ENCODE peak calls at places on chromosomes 4 and X, in six cellular contexts. One of them, this sample, is unnamed.

GRCh38 chr4:14783011-14783877 is 219.0 kb upstream of the CPEB2 start:
- DNase-seq in nephron progenitor cell: no peak
- DNase-seq in WTC11: no peak
- DNase-seq in stimulated activated CD4-positive, alpha-beta T cell treated with anti-CD3 and anti-CD28 coated beads, TNF-alpha, amount 100 ng/mL, for 48 hours: peak
- DNase-seq in ureter: no peak
- DNase-seq in H4: peak
- DNase-seq in this sample: peak

GRCh38 chr4:80465238-80465637 is 129.7 kb downstream of the CFAP299 start:
- DNase-seq in nephron progenitor cell: no peak
- DNase-seq in WTC11: no peak
- DNase-seq in stimulated activated CD4-positive, alpha-beta T cell treated with anti-CD3 and anti-CD28 coated beads, TNF-alpha, amount 100 ng/mL, for 48 hours: no peak
- DNase-seq in ureter: no peak
- DNase-seq in H4: no peak
- DNase-seq in this sample: no peak

GRCh38 chr4:159150838-159151390 is 48.0 kb downstream of the RAPGEF2 start:
- DNase-seq in nephron progenitor cell: no peak
- DNase-seq in WTC11: no peak
- DNase-seq in stimulated activated CD4-positive, alpha-beta T cell treated with anti-CD3 and anti-CD28 coated beads, TNF-alpha, amount 100 ng/mL, for 48 hours: no peak
- DNase-seq in ureter: no peak
- DNase-seq in H4: no peak
- DNase-seq in this sample: no peak

GRCh38 chr4:183443609-183444148 is 757 bp upstream of the CDKN2AIP start:
- DNase-seq in nephron progenitor cell: no peak
- DNase-seq in WTC11: peak
- DNase-seq in stimulated activated CD4-positive, alpha-beta T cell treated with anti-CD3 and anti-CD28 coated beads, TNF-alpha, amount 100 ng/mL, for 48 hours: no peak
- DNase-seq in ureter: peak
- DNase-seq in H4: peak
- DNase-seq in this sample: peak

GRCh38 chr4:140238353-140239041 is 84.5 kb upstream of the MAML3 start:
- DNase-seq in nephron progenitor cell: peak
- DNase-seq in WTC11: peak
- DNase-seq in stimulated activated CD4-positive, alpha-beta T cell treated with anti-CD3 and anti-CD28 coated beads, TNF-alpha, amount 100 ng/mL, for 48 hours: no peak
- DNase-seq in ureter: peak
- DNase-seq in H4: peak
- DNase-seq in this sample: peak

GRCh38 chr4:138609943-138610350 is 367.8 kb upstream of the SLC7A11 start:
- DNase-seq in nephron progenitor cell: no peak
- DNase-seq in WTC11: no peak
- DNase-seq in stimulated activated CD4-positive, alpha-beta T cell treated with anti-CD3 and anti-CD28 coated beads, TNF-alpha, amount 100 ng/mL, for 48 hours: no peak
- DNase-seq in ureter: no peak
- DNase-seq in H4: peak
- DNase-seq in this sample: no peak

GRCh38 chrX:11010476-11010875 is 100.7 kb upstream of the HCCS start:
- DNase-seq in nephron progenitor cell: no peak
- DNase-seq in WTC11: no peak
- DNase-seq in stimulated activated CD4-positive, alpha-beta T cell treated with anti-CD3 and anti-CD28 coated beads, TNF-alpha, amount 100 ng/mL, for 48 hours: no peak
- DNase-seq in ureter: no peak
- DNase-seq in H4: no peak
- DNase-seq in this sample: no peak

GRCh38 chr4:40038972-40039371 is 17.7 kb upstream of the N4BP2 start:
- DNase-seq in nephron progenitor cell: no peak
- DNase-seq in WTC11: no peak
- DNase-seq in stimulated activated CD4-positive, alpha-beta T cell treated with anti-CD3 and anti-CD28 coated beads, TNF-alpha, amount 100 ng/mL, for 48 hours: no peak
- DNase-seq in ureter: no peak
- DNase-seq in H4: no peak
- DNase-seq in this sample: no peak

GRCh38 chr4:152073738-152074137 is 312.9 kb upstream of the GATB start:
- DNase-seq in nephron progenitor cell: no peak
- DNase-seq in WTC11: no peak
- DNase-seq in stimulated activated CD4-positive, alpha-beta T cell treated with anti-CD3 and anti-CD28 coated beads, TNF-alpha, amount 100 ng/mL, for 48 hours: no peak
- DNase-seq in ureter: no peak
- DNase-seq in H4: no peak
- DNase-seq in this sample: no peak

GRCh38 chrX:2889045-2889605 is 40.0 kb downstream of the ARSD start:
- DNase-seq in nephron progenitor cell: no peak
- DNase-seq in WTC11: no peak
- DNase-seq in stimulated activated CD4-positive, alpha-beta T cell treated with anti-CD3 and anti-CD28 coated beads, TNF-alpha, amount 100 ng/mL, for 48 hours: no peak
- DNase-seq in ureter: no peak
- DNase-seq in H4: no peak
- DNase-seq in this sample: no peak

GRCh38 chrX:109312757-109313156 is 169.1 kb downstream of the GUCY2F start:
- DNase-seq in nephron progenitor cell: no peak
- DNase-seq in WTC11: no peak
- DNase-seq in stimulated activated CD4-positive, alpha-beta T cell treated with anti-CD3 and anti-CD28 coated beads, TNF-alpha, amount 100 ng/mL, for 48 hours: no peak
- DNase-seq in ureter: no peak
- DNase-seq in H4: no peak
- DNase-seq in this sample: no peak

GRCh38 chr4:17597517-17597916 is 16.9 kb upstream of the MED28 start:
- DNase-seq in nephron progenitor cell: no peak
- DNase-seq in WTC11: no peak
- DNase-seq in stimulated activated CD4-positive, alpha-beta T cell treated with anti-CD3 and anti-CD28 coated beads, TNF-alpha, amount 100 ng/mL, for 48 hours: no peak
- DNase-seq in ureter: no peak
- DNase-seq in H4: no peak
- DNase-seq in this sample: no peak

GRCh38 chr4:56874166-56874565 is 33.5 kb upstream of the REST start:
- DNase-seq in nephron progenitor cell: no peak
- DNase-seq in WTC11: no peak
- DNase-seq in stimulated activated CD4-positive, alpha-beta T cell treated with anti-CD3 and anti-CD28 coated beads, TNF-alpha, amount 100 ng/mL, for 48 hours: no peak
- DNase-seq in ureter: no peak
- DNase-seq in H4: no peak
- DNase-seq in this sample: no peak

GRCh38 chr4:165506780-165507305 is 128.0 kb downstream of the CPE start:
- DNase-seq in nephron progenitor cell: no peak
- DNase-seq in WTC11: no peak
- DNase-seq in stimulated activated CD4-positive, alpha-beta T cell treated with anti-CD3 and anti-CD28 coated beads, TNF-alpha, amount 100 ng/mL, for 48 hours: no peak
- DNase-seq in ureter: no peak
- DNase-seq in H4: peak
- DNase-seq in this sample: no peak

GRCh38 chr4:37914539-37914938 is 23.7 kb downstream of the TBC1D1 start:
- DNase-seq in nephron progenitor cell: no peak
- DNase-seq in WTC11: no peak
- DNase-seq in stimulated activated CD4-positive, alpha-beta T cell treated with anti-CD3 and anti-CD28 coated beads, TNF-alpha, amount 100 ng/mL, for 48 hours: no peak
- DNase-seq in ureter: no peak
- DNase-seq in H4: no peak
- DNase-seq in this sample: no peak

GRCh38 chr4:154349829-154350228 is 141.8 kb downstream of the DCHS2 start:
- DNase-seq in nephron progenitor cell: no peak
- DNase-seq in WTC11: no peak
- DNase-seq in stimulated activated CD4-positive, alpha-beta T cell treated with anti-CD3 and anti-CD28 coated beads, TNF-alpha, amount 100 ng/mL, for 48 hours: no peak
- DNase-seq in ureter: no peak
- DNase-seq in H4: peak
- DNase-seq in this sample: peak

GRCh38 chr4:166277406-166277805 is 404.4 kb downstream of the TLL1 start:
- DNase-seq in nephron progenitor cell: no peak
- DNase-seq in WTC11: no peak
- DNase-seq in stimulated activated CD4-positive, alpha-beta T cell treated with anti-CD3 and anti-CD28 coated beads, TNF-alpha, amount 100 ng/mL, for 48 hours: no peak
- DNase-seq in ureter: no peak
- DNase-seq in H4: no peak
- DNase-seq in this sample: no peak

GRCh38 chrX:118254611-118255010 is 91.3 kb upstream of the WDR44 start:
- DNase-seq in nephron progenitor cell: peak
- DNase-seq in WTC11: peak
- DNase-seq in stimulated activated CD4-positive, alpha-beta T cell treated with anti-CD3 and anti-CD28 coated beads, TNF-alpha, amount 100 ng/mL, for 48 hours: no peak
- DNase-seq in ureter: peak
- DNase-seq in H4: peak
- DNase-seq in this sample: peak

GRCh38 chrX:77597090-77597489 is 149.9 kb downstream of the FGF16 start:
- DNase-seq in nephron progenitor cell: no peak
- DNase-seq in WTC11: no peak
- DNase-seq in stimulated activated CD4-positive, alpha-beta T cell treated with anti-CD3 and anti-CD28 coated beads, TNF-alpha, amount 100 ng/mL, for 48 hours: no peak
- DNase-seq in ureter: no peak
- DNase-seq in H4: peak
- DNase-seq in this sample: peak

GRCh38 chr4:145931403-145931802 is 7.2 kb downstream of the ZNF827 start:
- DNase-seq in nephron progenitor cell: no peak
- DNase-seq in WTC11: no peak
- DNase-seq in stimulated activated CD4-positive, alpha-beta T cell treated with anti-CD3 and anti-CD28 coated beads, TNF-alpha, amount 100 ng/mL, for 48 hours: no peak
- DNase-seq in ureter: no peak
- DNase-seq in H4: no peak
- DNase-seq in this sample: no peak

GRCh38 chrX:118116308-118117068 is at the start of gene KLHL13:
- DNase-seq in nephron progenitor cell: peak
- DNase-seq in WTC11: peak
- DNase-seq in stimulated activated CD4-positive, alpha-beta T cell treated with anti-CD3 and anti-CD28 coated beads, TNF-alpha, amount 100 ng/mL, for 48 hours: no peak
- DNase-seq in ureter: peak
- DNase-seq in H4: peak
- DNase-seq in this sample: peak

GRCh38 chrX:54950730-54951375 is 30.2 kb downstream of the TRO start:
- DNase-seq in nephron progenitor cell: no peak
- DNase-seq in WTC11: no peak
- DNase-seq in stimulated activated CD4-positive, alpha-beta T cell treated with anti-CD3 and anti-CD28 coated beads, TNF-alpha, amount 100 ng/mL, for 48 hours: no peak
- DNase-seq in ureter: no peak
- DNase-seq in H4: no peak
- DNase-seq in this sample: no peak

GRCh38 chr4:137125011-137125410 is 407.3 kb downstream of the PCDH18 start:
- DNase-seq in nephron progenitor cell: no peak
- DNase-seq in WTC11: no peak
- DNase-seq in stimulated activated CD4-positive, alpha-beta T cell treated with anti-CD3 and anti-CD28 coated beads, TNF-alpha, amount 100 ng/mL, for 48 hours: no peak
- DNase-seq in ureter: no peak
- DNase-seq in H4: peak
- DNase-seq in this sample: peak

This sample was measured in A673.